ENCODE peak calls at places on chromosomes 6 and 20, in seven cellular contexts. S is astrocyte, A is HuH-7.5, J is pulmonary artery endothelial cell, M is foreskin fibroblast, H is GM03348, N is AG20443. B is an unnamed sample.

GRCh38 chr20:59043698-59044097 is 1.1 kb upstream of the PRELID3B start:
- DNase-seq in N (peak), S (no peak), A (no peak), J (no peak), H (no peak), M (peak), B (no peak)

GRCh38 chr20:60138263-60139127 is 180.3 kb downstream of the CDH26 start:
- DNase-seq in J (no peak), M (no peak), S (peak), A (no peak), N (no peak), H (peak), B (peak)

GRCh38 chr6:26544473-26544872 is 6.3 kb downstream of the HMGN4 start:
- DNase-seq in S (no peak), A (no peak), M (no peak), J (no peak), N (no peak), H (no peak), B (no peak)

GRCh38 chr6:63788569-63788968 is 153.0 kb downstream of the PHF3 start:
- DNase-seq in A (no peak), M (no peak), S (no peak), N (no peak), J (no peak), H (no peak), B (no peak)

GRCh38 chr20:9021699-9022098 is 47.2 kb upstream of the PLCB4 start:
- DNase-seq in N (no peak), S (peak), H (no peak), M (peak), J (no peak), A (no peak), B (no peak)

GRCh38 chr6:12602951-12603710 is 113.4 kb upstream of the PHACTR1 start:
- DNase-seq in J (peak), H (peak), N (peak), S (peak), M (peak), A (no peak), B (peak)

GRCh38 chr6:27303613-27304272 is 8.3 kb downstream of the POM121L2 start:
- DNase-seq in J (no peak), H (no peak), N (no peak), S (no peak), A (no peak), M (peak), B (no peak)

GRCh38 chr20:8476023-8476422 is 344.0 kb downstream of the PLCB1 start:
- DNase-seq in N (no peak), S (no peak), A (no peak), H (no peak), J (no peak), M (no peak), B (no peak)

GRCh38 chr6:42197574-42198362 is 3.0 kb upstream of the GUCA1B start:
- DNase-seq in J (no peak), S (peak), N (peak), H (peak), A (no peak), M (peak), B (peak)

GRCh38 chr6:84263557-84263956 is 36.1 kb upstream of the CEP162 start:
- DNase-seq in H (no peak), S (no peak), A (no peak), N (no peak), M (peak), J (no peak), B (peak)

GRCh38 chr6:52063584-52064400 is 23.6 kb downstream of the PKHD1 start:
- DNase-seq in J (peak), A (peak), S (no peak), M (peak), H (peak), N (peak), B (peak)

GRCh38 chr6:152696543-152696942 is 1.2 kb upstream of the MYCT1 start:
- DNase-seq in N (peak), S (peak), A (no peak), H (peak), J (peak), M (peak), B (peak)

GRCh38 chr20:48606117-48606840 is 221.5 kb downstream of the PREX1 start:
- DNase-seq in S (no peak), A (no peak), H (no peak), N (no peak), M (no peak), J (no peak), B (no peak)

GRCh38 chr20:38242848-38243449 is 17.6 kb downstream of the KIAA1755 start:
- DNase-seq in N (no peak), S (no peak), M (peak), H (no peak), J (no peak), A (no peak), B (no peak)

GRCh38 chr20:64110411-64111068 is 3.2 kb upstream of the NPBWR2 start:
- DNase-seq in S (no peak), H (no peak), J (no peak), M (no peak), N (no peak), A (no peak), B (no peak)

GRCh38 chr20:57957397-57958049 is 247.7 kb upstream of the PMEPA1 start:
- DNase-seq in A (no peak), N (peak), J (no peak), H (no peak), S (peak), M (peak), B (peak)

GRCh38 chr20:4170621-4171537 is 155.5 kb upstream of the RNF24 start:
- DNase-seq in S (no peak), J (no peak), N (no peak), H (no peak), A (no peak), M (peak), B (peak)

GRCh38 chr6:117536317-117536716 is 53.8 kb downstream of the DCBLD1 start:
- DNase-seq in A (no peak), H (no peak), J (no peak), S (peak), N (no peak), M (no peak), B (peak)

GRCh38 chr6:118650500-118651281 is 700 bp downstream of the CEP85L start:
- DNase-seq in S (no peak), N (peak), J (no peak), M (peak), A (peak), H (peak), B (peak)

GRCh38 chr6:166435574-166435973 is 52.8 kb upstream of the MPC1 start:
- DNase-seq in N (no peak), M (peak), S (no peak), A (no peak), J (no peak), H (no peak), B (no peak)

GRCh38 chr20:18326990-18327389 is 38.7 kb downstream of the ZNF133 start:
- DNase-seq in A (no peak), S (no peak), J (no peak), H (no peak), N (no peak), M (no peak), B (no peak)

GRCh38 chr6:14707971-14708465 is 537.9 kb upstream of the JARID2 start:
- DNase-seq in M (peak), J (no peak), S (no peak), H (peak), A (no peak), N (no peak), B (no peak)

GRCh38 chr20:37907677-37908397 is 4.9 kb downstream of the VSTM2L start:
- DNase-seq in A (no peak), H (peak), M (peak), J (no peak), S (peak), N (peak), B (peak)

GRCh38 chr20:34774431-34774830 is 51.0 kb downstream of the NCOA6 start:
- DNase-seq in J (no peak), N (no peak), A (no peak), S (no peak), M (no peak), H (no peak), B (no peak)

GRCh38 chr6:45052325-45052724 is 275.8 kb upstream of the RUNX2 start:
- DNase-seq in H (no peak), M (no peak), A (no peak), S (peak), N (no peak), J (no peak), B (no peak)

GRCh38 chr6:145823322-145823944 is 8.8 kb upstream of the FBXO30 start:
- DNase-seq in A (no peak), M (no peak), H (no peak), N (no peak), J (no peak), S (no peak), B (no peak)

GRCh38 chr6:129284225-129284624 is 401.3 kb downstream of the LAMA2 start:
- DNase-seq in M (no peak), J (no peak), N (no peak), S (no peak), H (no peak), A (no peak), B (no peak)

GRCh38 chr20:10581823-10582222 is 92.0 kb downstream of the JAG1 start:
- DNase-seq in J (no peak), M (peak), N (peak), H (peak), A (no peak), S (no peak), B (peak)

GRCh38 chr20:16491277-16491912 is 81.9 kb downstream of the KIF16B start:
- DNase-seq in S (peak), J (no peak), M (peak), H (peak), N (peak), A (no peak), B (no peak)

GRCh38 chr20:37356387-37356786 is 10.4 kb downstream of the SRC start:
- DNase-seq in N (peak), A (no peak), J (no peak), S (no peak), H (peak), M (peak), B (no peak)

GRCh38 chr6:41780623-41781301 is at the start of gene PRICKLE4:
- DNase-seq in S (no peak), A (peak), H (peak), M (peak), J (no peak), N (peak), B (no peak)

GRCh38 chr6:63348836-63349235 is 29.1 kb upstream of the LGSN start:
- DNase-seq in M (peak), S (no peak), N (no peak), J (no peak), A (no peak), H (no peak), B (no peak)